ENCODE peak calls at places on chromosomes 13 and 19, in nine cellular contexts. I, Q, N, C, S, X, B, G and D are unnamed samples.

GRCh38 chr13:51230473-51231105 is 8.4 kb downstream of the FAM124A start:
- DNase-seq in N (no peak), X (no peak), Q (no peak), S (peak; percentile 17), I (no peak), B (no peak), C (no peak), G (no peak), D (no peak)

GRCh38 chr13:72458701-72459100 is 268.7 kb downstream of the MZT1 start:
- DNase-seq in G (no peak), B (no peak), N (peak; percentile 51), X (no peak), I (no peak), S (no peak), C (no peak), Q (no peak), D (no peak)

GRCh38 chr13:46637213-46637612 is 84.2 kb downstream of the LRCH1 start:
- DNase-seq in Q (no peak), B (no peak), S (no peak), G (no peak), N (no peak), I (no peak), C (no peak), X (no peak), D (no peak)

GRCh38 chr13:79126706-79127105 is 279.3 kb downstream of the RBM26 start:
- DNase-seq in B (no peak), I (no peak), S (no peak), G (no peak), N (no peak), X (no peak), Q (no peak), C (no peak), D (no peak)

GRCh38 chr13:35964764-35965163 is 166.4 kb downstream of the DCLK1 start:
- DNase-seq in B (no peak), S (no peak), G (no peak), Q (no peak), C (no peak), I (no peak), N (peak; percentile 22), X (no peak), D (no peak)

GRCh38 chr13:44049546-44049945 is 169.8 kb downstream of the LACC1 start:
- DNase-seq in X (no peak), B (no peak), N (peak; percentile 44), S (no peak), I (no peak), C (no peak), Q (no peak), G (no peak), D (no peak)

GRCh38 chr13:34037636-34038325 is 219.8 kb downstream of the RFC3 start:
- DNase-seq in S (no peak), I (no peak), G (no peak), N (no peak), X (no peak), B (no peak), C (no peak), Q (no peak), D (no peak)

GRCh38 chr13:44989941-44990340 is 603 bp downstream of the GPALPP1 start:
- DNase-seq in C (no peak), N (peak; percentile 13), Q (no peak), I (peak; percentile 57), X (no peak), B (no peak), S (no peak), G (no peak), D (no peak)

GRCh38 chr13:33125821-33126570 is 109.8 kb downstream of the KL start:
- DNase-seq in B (peak; percentile 80), S (no peak), Q (no peak), C (peak; percentile 50), G (no peak), I (peak; percentile 19), N (peak; percentile 60), X (no peak), D (peak; percentile 94)

GRCh38 chr13:43357435-43358065 is 334.2 kb downstream of the DNAJC15 start:
- DNase-seq in N (no peak), I (no peak), G (no peak), S (no peak), X (no peak), Q (no peak), B (no peak), C (no peak), D (no peak)

GRCh38 chr19:52748336-52748950 is 13.6 kb upstream of the ZNF611 start:
- DNase-seq in N (peak; percentile 77), X (no peak), B (no peak), Q (no peak), I (peak; percentile 91), G (no peak), C (no peak), S (no peak), D (peak; percentile 33)

GRCh38 chr19:46775642-46776258 is 12.6 kb downstream of the SLC1A5 start:
- DNase-seq in G (no peak), S (no peak), Q (no peak), N (no peak), C (no peak), I (peak; percentile 37), X (no peak), B (no peak), D (no peak)

GRCh38 chr19:19342086-19343015 is 21.7 kb downstream of the MAU2 start:
- DNase-seq in S (no peak), X (no peak), I (peak; percentile 85), B (peak; percentile 74), N (peak; percentile 81), Q (peak; percentile 4), G (peak; percentile 82), C (no peak), D (peak; percentile 51)

GRCh38 chr13:29125145-29125933 is 305.2 kb downstream of the MTUS2 start:
- DNase-seq in N (peak; percentile 38), G (no peak), X (no peak), C (no peak), B (no peak), S (no peak), Q (no peak), I (no peak), D (no peak)

GRCh38 chr13:33351324-33351723 is 65.8 kb upstream of the STARD13 start:
- DNase-seq in S (no peak), B (peak; percentile 49), X (no peak), I (no peak), N (peak; percentile 41), Q (no peak), G (no peak), C (no peak), D (peak; percentile 49)

GRCh38 chr19:11578342-11579142 is 1.1 kb upstream of the ACP5 start:
- DNase-seq in G (no peak), X (peak; percentile 23), S (peak; percentile 57), B (no peak), C (no peak), N (peak; percentile 80), Q (no peak), I (peak; percentile 62), D (no peak)

GRCh38 chr13:87954116-87954515 is 282.9 kb downstream of the SLITRK5 start:
- DNase-seq in Q (no peak), C (no peak), B (peak; percentile 3), I (no peak), G (no peak), X (no peak), S (no peak), N (no peak), D (no peak)

GRCh38 chr19:33348301-33349010 is 25.1 kb upstream of the CEBPG start:
- DNase-seq in B (no peak), X (no peak), N (no peak), S (no peak), I (no peak), C (no peak), G (no peak), Q (no peak), D (peak; percentile 39)

GRCh38 chr19:58396691-58397532 is 1.5 kb downstream of the RNF225 start:
- DNase-seq in N (peak; percentile 38), X (no peak), I (no peak), S (no peak), Q (no peak), B (no peak), G (no peak), C (no peak), D (no peak)

GRCh38 chr19:17872251-17873001 is 681 bp downstream of the SLC5A5 start:
- DNase-seq in N (no peak), X (no peak), I (no peak), S (no peak), Q (no peak), C (no peak), G (no peak), B (no peak), D (no peak)

GRCh38 chr19:54189020-54189667 is at the start of gene MBOAT7:
- DNase-seq in G (peak; percentile 88), S (peak; percentile 72), Q (no peak), X (no peak), I (no peak), B (no peak), C (no peak), N (no peak), D (no peak)

GRCh38 chr13:68234278-68234677 is 1004.1 kb upstream of the PCDH9 start:
- DNase-seq in B (no peak), X (no peak), G (no peak), Q (no peak), I (no peak), N (peak; percentile 30), S (no peak), C (peak; percentile 17), D (no peak)

GRCh38 chr13:42996584-42996983 is 4.5 kb upstream of the EPSTI1 start:
- DNase-seq in S (no peak), C (no peak), I (no peak), B (peak; percentile 60), X (no peak), G (no peak), Q (no peak), N (no peak), D (peak; percentile 93)

GRCh38 chr13:108877300-108877699 is 247.9 kb downstream of the MYO16 start:
- DNase-seq in I (no peak), C (no peak), G (no peak), X (no peak), Q (no peak), B (peak; percentile 4), S (no peak), N (no peak), D (peak; percentile 36)

GRCh38 chr13:24502567-24503375 is 9.8 kb downstream of the PARP4 start:
- DNase-seq in Q (no peak), C (no peak), G (no peak), X (no peak), I (no peak), B (no peak), S (no peak), N (no peak), D (peak; percentile 53)

GRCh38 chr13:33310245-33311038 is 24.9 kb upstream of the STARD13 start:
- DNase-seq in C (no peak), I (no peak), G (no peak), S (no peak), B (no peak), X (no peak), N (no peak), Q (no peak), D (no peak)

GRCh38 chr13:46554971-46555370 is 2.0 kb downstream of the LRCH1 start:
- DNase-seq in G (no peak), C (no peak), I (no peak), X (no peak), S (no peak), B (no peak), Q (no peak), N (no peak), D (no peak)

GRCh38 chr13:97257800-97258799 is 36.0 kb downstream of the MBNL2 start:
- DNase-seq in C (peak; percentile 56), S (no peak), G (no peak), I (no peak), B (peak; percentile 46), X (no peak), N (peak; percentile 46), Q (no peak), D (peak; percentile 90)

GRCh38 chr13:67200183-67200582 is 30.0 kb downstream of the PCDH9 start:
- DNase-seq in I (no peak), G (no peak), B (no peak), N (no peak), X (no peak), S (no peak), Q (no peak), C (no peak), D (no peak)

GRCh38 chr13:36453518-36453917 is 21.2 kb downstream of the CCNA1 start:
- DNase-seq in N (peak; percentile 73), C (no peak), I (peak; percentile 64), G (no peak), B (no peak), S (no peak), X (no peak), Q (no peak), D (no peak)

GRCh38 chr13:92849381-92849780 is 377.2 kb upstream of the GPC6 start:
- DNase-seq in B (no peak), G (no peak), I (no peak), X (no peak), N (no peak), Q (no peak), S (no peak), C (no peak), D (no peak)